ENCODE peak calls at places on chromosome 14, in five cellular contexts. One of them, this sample, is unnamed.

GRCh38 chr14:31243860-31244259 is 36.3 kb upstream of the HECTD1 start:
- DNase-seq in activated CD4-positive, alpha-beta T cell treated with anti-CD3 and anti-CD28 coated beads for 48 hours: peak
- DNase-seq in fibroblast of the conjunctiva: no peak
- DNase-seq in NCI-H1092 treated with DMSO at 0.1 percent for 48 hours: no peak
- DNase-seq in stimulated activated CD4-positive, alpha-beta T cell treated with anti-CD3 and anti-CD28 coated beads, Interleukin-12 subunit alpha, Interleukin-12 subunit beta, amount 100 ng/mL, for 4 hours: peak
- DNase-seq in this sample: no peak

GRCh38 chr14:63388766-63389431 is 70.2 kb upstream of the GPHB5 start:
- DNase-seq in activated CD4-positive, alpha-beta T cell treated with anti-CD3 and anti-CD28 coated beads for 48 hours: peak
- DNase-seq in fibroblast of the conjunctiva: peak
- DNase-seq in NCI-H1092 treated with DMSO at 0.1 percent for 48 hours: peak
- DNase-seq in stimulated activated CD4-positive, alpha-beta T cell treated with anti-CD3 and anti-CD28 coated beads, Interleukin-12 subunit alpha, Interleukin-12 subunit beta, amount 100 ng/mL, for 4 hours: peak
- DNase-seq in this sample: no peak

GRCh38 chr14:29868000-29868399 is 59.6 kb downstream of the PRKD1 start:
- DNase-seq in activated CD4-positive, alpha-beta T cell treated with anti-CD3 and anti-CD28 coated beads for 48 hours: no peak
- DNase-seq in fibroblast of the conjunctiva: no peak
- DNase-seq in NCI-H1092 treated with DMSO at 0.1 percent for 48 hours: peak
- DNase-seq in stimulated activated CD4-positive, alpha-beta T cell treated with anti-CD3 and anti-CD28 coated beads, Interleukin-12 subunit alpha, Interleukin-12 subunit beta, amount 100 ng/mL, for 4 hours: no peak
- DNase-seq in this sample: no peak

GRCh38 chr14:50607181-50607580 is 47.2 kb downstream of the ATL1 start:
- DNase-seq in activated CD4-positive, alpha-beta T cell treated with anti-CD3 and anti-CD28 coated beads for 48 hours: peak
- DNase-seq in fibroblast of the conjunctiva: peak
- DNase-seq in NCI-H1092 treated with DMSO at 0.1 percent for 48 hours: no peak
- DNase-seq in stimulated activated CD4-positive, alpha-beta T cell treated with anti-CD3 and anti-CD28 coated beads, Interleukin-12 subunit alpha, Interleukin-12 subunit beta, amount 100 ng/mL, for 4 hours: peak
- DNase-seq in this sample: no peak

GRCh38 chr14:92613008-92613658 is 99.6 kb downstream of the RIN3 start:
- DNase-seq in activated CD4-positive, alpha-beta T cell treated with anti-CD3 and anti-CD28 coated beads for 48 hours: peak
- DNase-seq in fibroblast of the conjunctiva: no peak
- DNase-seq in NCI-H1092 treated with DMSO at 0.1 percent for 48 hours: peak
- DNase-seq in stimulated activated CD4-positive, alpha-beta T cell treated with anti-CD3 and anti-CD28 coated beads, Interleukin-12 subunit alpha, Interleukin-12 subunit beta, amount 100 ng/mL, for 4 hours: peak
- DNase-seq in this sample: no peak

GRCh38 chr14:89958966-89959365 is 3.2 kb downstream of the TDP1 start:
- DNase-seq in activated CD4-positive, alpha-beta T cell treated with anti-CD3 and anti-CD28 coated beads for 48 hours: no peak
- DNase-seq in fibroblast of the conjunctiva: no peak
- DNase-seq in NCI-H1092 treated with DMSO at 0.1 percent for 48 hours: no peak
- DNase-seq in stimulated activated CD4-positive, alpha-beta T cell treated with anti-CD3 and anti-CD28 coated beads, Interleukin-12 subunit alpha, Interleukin-12 subunit beta, amount 100 ng/mL, for 4 hours: no peak
- DNase-seq in this sample: no peak

GRCh38 chr14:93132472-93133065 is 16.8 kb upstream of the ITPK1 start:
- DNase-seq in activated CD4-positive, alpha-beta T cell treated with anti-CD3 and anti-CD28 coated beads for 48 hours: peak
- DNase-seq in fibroblast of the conjunctiva: no peak
- DNase-seq in NCI-H1092 treated with DMSO at 0.1 percent for 48 hours: peak
- DNase-seq in stimulated activated CD4-positive, alpha-beta T cell treated with anti-CD3 and anti-CD28 coated beads, Interleukin-12 subunit alpha, Interleukin-12 subunit beta, amount 100 ng/mL, for 4 hours: no peak
- DNase-seq in this sample: no peak

GRCh38 chr14:80231732-80232131 is 20.4 kb upstream of the DIO2 start:
- DNase-seq in activated CD4-positive, alpha-beta T cell treated with anti-CD3 and anti-CD28 coated beads for 48 hours: no peak
- DNase-seq in fibroblast of the conjunctiva: no peak
- DNase-seq in NCI-H1092 treated with DMSO at 0.1 percent for 48 hours: no peak
- DNase-seq in stimulated activated CD4-positive, alpha-beta T cell treated with anti-CD3 and anti-CD28 coated beads, Interleukin-12 subunit alpha, Interleukin-12 subunit beta, amount 100 ng/mL, for 4 hours: no peak
- DNase-seq in this sample: no peak

GRCh38 chr14:98298481-98299227 is 973.3 kb downstream of the BCL11B start:
- DNase-seq in activated CD4-positive, alpha-beta T cell treated with anti-CD3 and anti-CD28 coated beads for 48 hours: no peak
- DNase-seq in fibroblast of the conjunctiva: no peak
- DNase-seq in NCI-H1092 treated with DMSO at 0.1 percent for 48 hours: no peak
- DNase-seq in stimulated activated CD4-positive, alpha-beta T cell treated with anti-CD3 and anti-CD28 coated beads, Interleukin-12 subunit alpha, Interleukin-12 subunit beta, amount 100 ng/mL, for 4 hours: no peak
- DNase-seq in this sample: no peak

GRCh38 chr14:95432152-95433093 is 84.0 kb downstream of the SYNE3 start:
- DNase-seq in activated CD4-positive, alpha-beta T cell treated with anti-CD3 and anti-CD28 coated beads for 48 hours: no peak
- DNase-seq in fibroblast of the conjunctiva: peak
- DNase-seq in NCI-H1092 treated with DMSO at 0.1 percent for 48 hours: peak
- DNase-seq in stimulated activated CD4-positive, alpha-beta T cell treated with anti-CD3 and anti-CD28 coated beads, Interleukin-12 subunit alpha, Interleukin-12 subunit beta, amount 100 ng/mL, for 4 hours: no peak
- DNase-seq in this sample: no peak

GRCh38 chr14:77707355-77707723 is 484 bp downstream of the ALKBH1 start:
- DNase-seq in activated CD4-positive, alpha-beta T cell treated with anti-CD3 and anti-CD28 coated beads for 48 hours: peak
- DNase-seq in fibroblast of the conjunctiva: peak
- DNase-seq in NCI-H1092 treated with DMSO at 0.1 percent for 48 hours: peak
- DNase-seq in stimulated activated CD4-positive, alpha-beta T cell treated with anti-CD3 and anti-CD28 coated beads, Interleukin-12 subunit alpha, Interleukin-12 subunit beta, amount 100 ng/mL, for 4 hours: no peak
- DNase-seq in this sample: peak

GRCh38 chr14:92185559-92185958 is 63.8 kb downstream of the CPSF2 start:
- DNase-seq in activated CD4-positive, alpha-beta T cell treated with anti-CD3 and anti-CD28 coated beads for 48 hours: no peak
- DNase-seq in fibroblast of the conjunctiva: no peak
- DNase-seq in NCI-H1092 treated with DMSO at 0.1 percent for 48 hours: no peak
- DNase-seq in stimulated activated CD4-positive, alpha-beta T cell treated with anti-CD3 and anti-CD28 coated beads, Interleukin-12 subunit alpha, Interleukin-12 subunit beta, amount 100 ng/mL, for 4 hours: no peak
- DNase-seq in this sample: no peak

GRCh38 chr14:84273181-84273580 is 1256.8 kb upstream of the FLRT2 start:
- DNase-seq in activated CD4-positive, alpha-beta T cell treated with anti-CD3 and anti-CD28 coated beads for 48 hours: no peak
- DNase-seq in fibroblast of the conjunctiva: no peak
- DNase-seq in NCI-H1092 treated with DMSO at 0.1 percent for 48 hours: no peak
- DNase-seq in stimulated activated CD4-positive, alpha-beta T cell treated with anti-CD3 and anti-CD28 coated beads, Interleukin-12 subunit alpha, Interleukin-12 subunit beta, amount 100 ng/mL, for 4 hours: no peak
- DNase-seq in this sample: no peak

GRCh38 chr14:55819610-55820304 is 239.8 kb downstream of the KTN1 start:
- DNase-seq in activated CD4-positive, alpha-beta T cell treated with anti-CD3 and anti-CD28 coated beads for 48 hours: no peak
- DNase-seq in fibroblast of the conjunctiva: no peak
- DNase-seq in NCI-H1092 treated with DMSO at 0.1 percent for 48 hours: no peak
- DNase-seq in stimulated activated CD4-positive, alpha-beta T cell treated with anti-CD3 and anti-CD28 coated beads, Interleukin-12 subunit alpha, Interleukin-12 subunit beta, amount 100 ng/mL, for 4 hours: no peak
- DNase-seq in this sample: no peak

GRCh38 chr14:98227000-98227726 is 1044.8 kb downstream of the BCL11B start:
- DNase-seq in activated CD4-positive, alpha-beta T cell treated with anti-CD3 and anti-CD28 coated beads for 48 hours: peak
- DNase-seq in fibroblast of the conjunctiva: no peak
- DNase-seq in NCI-H1092 treated with DMSO at 0.1 percent for 48 hours: no peak
- DNase-seq in stimulated activated CD4-positive, alpha-beta T cell treated with anti-CD3 and anti-CD28 coated beads, Interleukin-12 subunit alpha, Interleukin-12 subunit beta, amount 100 ng/mL, for 4 hours: peak
- DNase-seq in this sample: peak

GRCh38 chr14:65551019-65551643 is 138.6 kb downstream of the FUT8 start:
- DNase-seq in activated CD4-positive, alpha-beta T cell treated with anti-CD3 and anti-CD28 coated beads for 48 hours: no peak
- DNase-seq in fibroblast of the conjunctiva: no peak
- DNase-seq in NCI-H1092 treated with DMSO at 0.1 percent for 48 hours: no peak
- DNase-seq in stimulated activated CD4-positive, alpha-beta T cell treated with anti-CD3 and anti-CD28 coated beads, Interleukin-12 subunit alpha, Interleukin-12 subunit beta, amount 100 ng/mL, for 4 hours: no peak
- DNase-seq in this sample: no peak

GRCh38 chr14:24196071-24197061 is 1.1 kb upstream of the TM9SF1 start:
- DNase-seq in activated CD4-positive, alpha-beta T cell treated with anti-CD3 and anti-CD28 coated beads for 48 hours: no peak
- DNase-seq in fibroblast of the conjunctiva: no peak
- DNase-seq in NCI-H1092 treated with DMSO at 0.1 percent for 48 hours: peak
- DNase-seq in stimulated activated CD4-positive, alpha-beta T cell treated with anti-CD3 and anti-CD28 coated beads, Interleukin-12 subunit alpha, Interleukin-12 subunit beta, amount 100 ng/mL, for 4 hours: no peak
- DNase-seq in this sample: no peak

GRCh38 chr14:35821546-35822411 is 4.4 kb upstream of the BRMS1L start:
- DNase-seq in activated CD4-positive, alpha-beta T cell treated with anti-CD3 and anti-CD28 coated beads for 48 hours: no peak
- DNase-seq in fibroblast of the conjunctiva: no peak
- DNase-seq in NCI-H1092 treated with DMSO at 0.1 percent for 48 hours: peak
- DNase-seq in stimulated activated CD4-positive, alpha-beta T cell treated with anti-CD3 and anti-CD28 coated beads, Interleukin-12 subunit alpha, Interleukin-12 subunit beta, amount 100 ng/mL, for 4 hours: no peak
- DNase-seq in this sample: no peak

GRCh38 chr14:104437703-104438102 is 141.9 kb upstream of the C14orf180 start:
- DNase-seq in activated CD4-positive, alpha-beta T cell treated with anti-CD3 and anti-CD28 coated beads for 48 hours: no peak
- DNase-seq in fibroblast of the conjunctiva: no peak
- DNase-seq in NCI-H1092 treated with DMSO at 0.1 percent for 48 hours: no peak
- DNase-seq in stimulated activated CD4-positive, alpha-beta T cell treated with anti-CD3 and anti-CD28 coated beads, Interleukin-12 subunit alpha, Interleukin-12 subunit beta, amount 100 ng/mL, for 4 hours: no peak
- DNase-seq in this sample: no peak

GRCh38 chr14:70907996-70908917 is 998 bp downstream of the PCNX1 start:
- DNase-seq in activated CD4-positive, alpha-beta T cell treated with anti-CD3 and anti-CD28 coated beads for 48 hours: peak
- DNase-seq in fibroblast of the conjunctiva: peak
- DNase-seq in NCI-H1092 treated with DMSO at 0.1 percent for 48 hours: peak
- DNase-seq in stimulated activated CD4-positive, alpha-beta T cell treated with anti-CD3 and anti-CD28 coated beads, Interleukin-12 subunit alpha, Interleukin-12 subunit beta, amount 100 ng/mL, for 4 hours: peak
- DNase-seq in this sample: peak

GRCh38 chr14:81206115-81206514 is 14.6 kb downstream of the GTF2A1 start:
- DNase-seq in activated CD4-positive, alpha-beta T cell treated with anti-CD3 and anti-CD28 coated beads for 48 hours: no peak
- DNase-seq in fibroblast of the conjunctiva: no peak
- DNase-seq in NCI-H1092 treated with DMSO at 0.1 percent for 48 hours: no peak
- DNase-seq in stimulated activated CD4-positive, alpha-beta T cell treated with anti-CD3 and anti-CD28 coated beads, Interleukin-12 subunit alpha, Interleukin-12 subunit beta, amount 100 ng/mL, for 4 hours: no peak
- DNase-seq in this sample: no peak

GRCh38 chr14:41609704-41610183 is 3.1 kb downstream of the LRFN5 start:
- DNase-seq in activated CD4-positive, alpha-beta T cell treated with anti-CD3 and anti-CD28 coated beads for 48 hours: peak
- DNase-seq in fibroblast of the conjunctiva: peak
- DNase-seq in NCI-H1092 treated with DMSO at 0.1 percent for 48 hours: peak
- DNase-seq in stimulated activated CD4-positive, alpha-beta T cell treated with anti-CD3 and anti-CD28 coated beads, Interleukin-12 subunit alpha, Interleukin-12 subunit beta, amount 100 ng/mL, for 4 hours: no peak
- DNase-seq in this sample: no peak

GRCh38 chr14:55752580-55753365 is 172.8 kb downstream of the KTN1 start:
- DNase-seq in activated CD4-positive, alpha-beta T cell treated with anti-CD3 and anti-CD28 coated beads for 48 hours: no peak
- DNase-seq in fibroblast of the conjunctiva: peak
- DNase-seq in NCI-H1092 treated with DMSO at 0.1 percent for 48 hours: no peak
- DNase-seq in stimulated activated CD4-positive, alpha-beta T cell treated with anti-CD3 and anti-CD28 coated beads, Interleukin-12 subunit alpha, Interleukin-12 subunit beta, amount 100 ng/mL, for 4 hours: no peak
- DNase-seq in this sample: no peak

GRCh38 chr14:20434701-20435453 is 1.1 kb downstream of the KLHL33 start:
- DNase-seq in activated CD4-positive, alpha-beta T cell treated with anti-CD3 and anti-CD28 coated beads for 48 hours: no peak
- DNase-seq in fibroblast of the conjunctiva: no peak
- DNase-seq in NCI-H1092 treated with DMSO at 0.1 percent for 48 hours: no peak
- DNase-seq in stimulated activated CD4-positive, alpha-beta T cell treated with anti-CD3 and anti-CD28 coated beads, Interleukin-12 subunit alpha, Interleukin-12 subunit beta, amount 100 ng/mL, for 4 hours: no peak
- DNase-seq in this sample: no peak

GRCh38 chr14:64762044-64763034 is 58.1 kb downstream of the PLEKHG3 start:
- DNase-seq in activated CD4-positive, alpha-beta T cell treated with anti-CD3 and anti-CD28 coated beads for 48 hours: peak
- DNase-seq in fibroblast of the conjunctiva: peak
- DNase-seq in NCI-H1092 treated with DMSO at 0.1 percent for 48 hours: peak
- DNase-seq in stimulated activated CD4-positive, alpha-beta T cell treated with anti-CD3 and anti-CD28 coated beads, Interleukin-12 subunit alpha, Interleukin-12 subunit beta, amount 100 ng/mL, for 4 hours: peak
- DNase-seq in this sample: no peak

GRCh38 chr14:68471029-68471963 is 321.6 kb downstream of the ZFP36L1 start:
- DNase-seq in activated CD4-positive, alpha-beta T cell treated with anti-CD3 and anti-CD28 coated beads for 48 hours: no peak
- DNase-seq in fibroblast of the conjunctiva: no peak
- DNase-seq in NCI-H1092 treated with DMSO at 0.1 percent for 48 hours: peak
- DNase-seq in stimulated activated CD4-positive, alpha-beta T cell treated with anti-CD3 and anti-CD28 coated beads, Interleukin-12 subunit alpha, Interleukin-12 subunit beta, amount 100 ng/mL, for 4 hours: no peak
- DNase-seq in this sample: no peak

GRCh38 chr14:65214741-65215140 is 112.4 kb upstream of the MAX start:
- DNase-seq in activated CD4-positive, alpha-beta T cell treated with anti-CD3 and anti-CD28 coated beads for 48 hours: no peak
- DNase-seq in fibroblast of the conjunctiva: no peak
- DNase-seq in NCI-H1092 treated with DMSO at 0.1 percent for 48 hours: peak
- DNase-seq in stimulated activated CD4-positive, alpha-beta T cell treated with anti-CD3 and anti-CD28 coated beads, Interleukin-12 subunit alpha, Interleukin-12 subunit beta, amount 100 ng/mL, for 4 hours: no peak
- DNase-seq in this sample: no peak

GRCh38 chr14:61153914-61154545 is 127.1 kb downstream of the TMEM30B start:
- DNase-seq in activated CD4-positive, alpha-beta T cell treated with anti-CD3 and anti-CD28 coated beads for 48 hours: no peak
- DNase-seq in fibroblast of the conjunctiva: no peak
- DNase-seq in NCI-H1092 treated with DMSO at 0.1 percent for 48 hours: no peak
- DNase-seq in stimulated activated CD4-positive, alpha-beta T cell treated with anti-CD3 and anti-CD28 coated beads, Interleukin-12 subunit alpha, Interleukin-12 subunit beta, amount 100 ng/mL, for 4 hours: no peak
- DNase-seq in this sample: no peak

GRCh38 chr14:71725802-71726638 is 206.2 kb upstream of the RGS6 start:
- DNase-seq in activated CD4-positive, alpha-beta T cell treated with anti-CD3 and anti-CD28 coated beads for 48 hours: no peak
- DNase-seq in fibroblast of the conjunctiva: peak
- DNase-seq in NCI-H1092 treated with DMSO at 0.1 percent for 48 hours: no peak
- DNase-seq in stimulated activated CD4-positive, alpha-beta T cell treated with anti-CD3 and anti-CD28 coated beads, Interleukin-12 subunit alpha, Interleukin-12 subunit beta, amount 100 ng/mL, for 4 hours: no peak
- DNase-seq in this sample: no peak

GRCh38 chr14:32167907-32168306 is 33.9 kb upstream of the RNU6-7 start:
- DNase-seq in activated CD4-positive, alpha-beta T cell treated with anti-CD3 and anti-CD28 coated beads for 48 hours: no peak
- DNase-seq in fibroblast of the conjunctiva: no peak
- DNase-seq in NCI-H1092 treated with DMSO at 0.1 percent for 48 hours: no peak
- DNase-seq in stimulated activated CD4-positive, alpha-beta T cell treated with anti-CD3 and anti-CD28 coated beads, Interleukin-12 subunit alpha, Interleukin-12 subunit beta, amount 100 ng/mL, for 4 hours: no peak
- DNase-seq in this sample: no peak

GRCh38 chr14:100535287-100536131 is 51.7 kb downstream of the BEGAIN start:
- DNase-seq in activated CD4-positive, alpha-beta T cell treated with anti-CD3 and anti-CD28 coated beads for 48 hours: no peak
- DNase-seq in fibroblast of the conjunctiva: no peak
- DNase-seq in NCI-H1092 treated with DMSO at 0.1 percent for 48 hours: no peak
- DNase-seq in stimulated activated CD4-positive, alpha-beta T cell treated with anti-CD3 and anti-CD28 coated beads, Interleukin-12 subunit alpha, Interleukin-12 subunit beta, amount 100 ng/mL, for 4 hours: no peak
- DNase-seq in this sample: peak

GRCh38 chr14:104639889-104640548 is 35.4 kb upstream of the TMEM179 start:
- DNase-seq in activated CD4-positive, alpha-beta T cell treated with anti-CD3 and anti-CD28 coated beads for 48 hours: peak
- DNase-seq in fibroblast of the conjunctiva: peak
- DNase-seq in NCI-H1092 treated with DMSO at 0.1 percent for 48 hours: peak
- DNase-seq in stimulated activated CD4-positive, alpha-beta T cell treated with anti-CD3 and anti-CD28 coated beads, Interleukin-12 subunit alpha, Interleukin-12 subunit beta, amount 100 ng/mL, for 4 hours: peak
- DNase-seq in this sample: peak

GRCh38 chr14:43503508-43503907 is 1003.6 kb downstream of the FSCB start:
- DNase-seq in activated CD4-positive, alpha-beta T cell treated with anti-CD3 and anti-CD28 coated beads for 48 hours: no peak
- DNase-seq in fibroblast of the conjunctiva: no peak
- DNase-seq in NCI-H1092 treated with DMSO at 0.1 percent for 48 hours: peak
- DNase-seq in stimulated activated CD4-positive, alpha-beta T cell treated with anti-CD3 and anti-CD28 coated beads, Interleukin-12 subunit alpha, Interleukin-12 subunit beta, amount 100 ng/mL, for 4 hours: no peak
- DNase-seq in this sample: no peak

GRCh38 chr14:75499084-75499875 is 23.0 kb upstream of the BATF start:
- DNase-seq in activated CD4-positive, alpha-beta T cell treated with anti-CD3 and anti-CD28 coated beads for 48 hours: no peak
- DNase-seq in fibroblast of the conjunctiva: no peak
- DNase-seq in NCI-H1092 treated with DMSO at 0.1 percent for 48 hours: no peak
- DNase-seq in stimulated activated CD4-positive, alpha-beta T cell treated with anti-CD3 and anti-CD28 coated beads, Interleukin-12 subunit alpha, Interleukin-12 subunit beta, amount 100 ng/mL, for 4 hours: no peak
- DNase-seq in this sample: no peak

GRCh38 chr14:26887842-26888241 is 290.0 kb upstream of the NOVA1 start:
- DNase-seq in activated CD4-positive, alpha-beta T cell treated with anti-CD3 and anti-CD28 coated beads for 48 hours: no peak
- DNase-seq in fibroblast of the conjunctiva: no peak
- DNase-seq in NCI-H1092 treated with DMSO at 0.1 percent for 48 hours: no peak
- DNase-seq in stimulated activated CD4-positive, alpha-beta T cell treated with anti-CD3 and anti-CD28 coated beads, Interleukin-12 subunit alpha, Interleukin-12 subunit beta, amount 100 ng/mL, for 4 hours: no peak
- DNase-seq in this sample: no peak

GRCh38 chr14:93475471-93475870 is 44.7 kb downstream of the UNC79 start:
- DNase-seq in activated CD4-positive, alpha-beta T cell treated with anti-CD3 and anti-CD28 coated beads for 48 hours: no peak
- DNase-seq in fibroblast of the conjunctiva: no peak
- DNase-seq in NCI-H1092 treated with DMSO at 0.1 percent for 48 hours: no peak
- DNase-seq in stimulated activated CD4-positive, alpha-beta T cell treated with anti-CD3 and anti-CD28 coated beads, Interleukin-12 subunit alpha, Interleukin-12 subunit beta, amount 100 ng/mL, for 4 hours: no peak
- DNase-seq in this sample: no peak

GRCh38 chr14:90796319-90796718 is 19.9 kb downstream of the TTC7B start:
- DNase-seq in activated CD4-positive, alpha-beta T cell treated with anti-CD3 and anti-CD28 coated beads for 48 hours: no peak
- DNase-seq in fibroblast of the conjunctiva: no peak
- DNase-seq in NCI-H1092 treated with DMSO at 0.1 percent for 48 hours: no peak
- DNase-seq in stimulated activated CD4-positive, alpha-beta T cell treated with anti-CD3 and anti-CD28 coated beads, Interleukin-12 subunit alpha, Interleukin-12 subunit beta, amount 100 ng/mL, for 4 hours: no peak
- DNase-seq in this sample: no peak